ENCODE peak calls at places on chromosomes 6 and 20, in eight cellular contexts. P is choroid plexus epithelial cell, W is Peyer's patch, S is mammary epithelial cell, T is AG09309, Q is transverse colon, U is PC-3, R is body of pancreas. O is an unnamed sample.

GRCh38 chr6:27441001-27441400 is 31.9 kb downstream of the ZNF184 start:
- DNase-seq in W (no peak), U (no peak), R (no peak), P (peak; percentile 23), S (peak; percentile 90), T (no peak), Q (no peak), O (no peak)

GRCh38 chr20:23043376-23043775 is 6.1 kb downstream of the THBD start:
- DNase-seq in P (no peak), U (no peak), Q (no peak), W (no peak), S (no peak), T (no peak), R (no peak), O (no peak)

GRCh38 chr6:31007694-31008093 is 2.6 kb upstream of the MUC22 start:
- DNase-seq in S (peak; percentile 76), P (peak; percentile 85), R (no peak), Q (no peak), T (peak; percentile 45), W (no peak), U (peak; percentile 97), O (no peak)

GRCh38 chr20:3696745-3697587 is 15.2 kb upstream of the ADAM33 start:
- DNase-seq in P (no peak), U (no peak), R (no peak), T (no peak), Q (no peak), W (peak; percentile 42), S (no peak), O (no peak)

GRCh38 chr6:82419088-82419720 is 55.6 kb downstream of the TPBG start:
- DNase-seq in T (no peak), S (no peak), Q (no peak), P (no peak), R (no peak), U (no peak), W (no peak), O (no peak)

GRCh38 chr20:32356935-32357868 is 929 bp upstream of the ASXL1 start:
- DNase-seq in P (peak; percentile 64), W (peak; percentile 63), S (no peak), U (peak; percentile 46), R (peak; percentile 53), T (no peak), Q (peak; percentile 44), O (peak; percentile 33)

GRCh38 chr6:146781836-146782235 is 183.1 kb downstream of the ADGB start:
- DNase-seq in Q (no peak), U (no peak), P (no peak), R (no peak), T (no peak), W (no peak), S (no peak), O (no peak)

GRCh38 chr6:138105880-138106664 is 1.1 kb downstream of the PERP start:
- DNase-seq in R (no peak), S (peak; percentile 61), P (peak; percentile 48), T (no peak), W (no peak), Q (peak; percentile 14), U (peak; percentile 27), O (no peak)

GRCh38 chr20:22430746-22431168 is 153.6 kb downstream of the FOXA2 start:
- DNase-seq in R (no peak), U (no peak), Q (no peak), T (no peak), W (no peak), P (no peak), S (no peak), O (no peak)

GRCh38 chr6:44727651-44728630 is 340.4 kb downstream of the CDC5L start:
- DNase-seq in R (no peak), W (no peak), S (no peak), T (no peak), P (no peak), Q (no peak), U (no peak), O (no peak)

GRCh38 chr20:62571667-62572344 is 70.5 kb upstream of the SLCO4A1 start:
- DNase-seq in P (no peak), Q (no peak), W (no peak), S (no peak), R (no peak), T (no peak), U (peak; percentile 38), O (no peak)

DNA sequence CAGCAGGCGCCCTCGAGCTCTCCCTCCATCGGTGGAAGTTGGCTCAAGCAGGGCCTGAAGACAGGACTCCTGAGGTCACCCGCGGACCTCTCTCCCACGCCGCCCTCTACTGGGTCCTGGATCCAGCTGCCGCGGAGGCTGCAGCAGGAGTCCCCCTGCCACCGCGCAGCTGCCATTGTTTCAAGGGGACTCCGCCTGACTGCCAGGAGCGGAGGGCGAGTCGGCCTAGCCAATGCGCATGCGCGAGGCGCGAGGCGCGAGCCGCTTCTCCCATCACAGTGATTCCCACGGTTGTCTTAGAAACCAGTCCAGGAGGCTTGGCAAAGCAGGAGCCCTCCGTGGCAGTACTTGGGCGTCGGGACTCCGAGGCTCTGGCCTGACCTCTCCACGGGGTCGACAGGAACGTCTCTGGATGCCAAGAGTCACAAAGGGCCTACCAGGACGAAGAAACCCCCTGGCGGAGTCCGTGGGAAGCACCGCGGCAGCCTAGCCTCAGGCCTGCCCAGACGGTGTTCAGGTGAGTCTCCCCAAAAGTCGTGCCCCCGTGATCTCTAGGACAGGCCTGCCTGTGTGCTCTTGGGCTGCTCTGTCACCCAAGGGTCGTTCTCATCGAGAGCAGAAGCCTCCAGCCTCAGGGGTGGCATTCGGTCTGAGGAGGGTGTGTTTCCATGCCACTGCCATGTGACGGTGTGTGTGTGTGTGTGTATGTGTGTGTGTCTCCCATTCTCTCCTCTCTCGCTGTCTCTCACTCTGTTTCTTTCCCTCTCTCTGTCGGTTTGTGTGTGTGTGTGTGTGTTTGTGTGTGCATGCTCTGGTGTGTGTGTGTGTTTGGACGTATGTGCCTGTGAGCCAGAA is 290.6 kb upstream of the ZNF337 start:
- DNase-seq in S (peak; percentile 39), R (peak; percentile 48), U (no peak), W (peak; percentile 55), T (no peak), P (peak; percentile 39), Q (peak; percentile 27), O (peak; percentile 58)
- H3K4me3 ChIP-seq in S (no peak overlapping the region), R (no peak overlapping the region), U (no peak overlapping the region), W (peak overlapping the region; percentile 40), T (peak overlapping the region; percentile 43), P (peak overlapping the region; percentile 44), Q (peak overlapping the region; percentile 20), O (peak overlapping the region; percentile 31)

GRCh38 chr20:34977365-34978091 is 21.9 kb downstream of the MYH7B start:
- DNase-seq in P (no peak), S (no peak), U (no peak), R (no peak), W (no peak), Q (no peak), T (no peak), O (no peak)
- H3K4me3 ChIP-seq in P (no peak overlapping the region), S (no peak overlapping the region), U (no peak overlapping the region), R (no peak overlapping the region), W (no peak overlapping the region), Q (no peak overlapping the region), T (no peak overlapping the region), O (no peak overlapping the region)

GRCh38 chr6:37072526-37072925 is 67.1 kb downstream of the FGD2 start:
- DNase-seq in S (no peak), W (no peak), T (no peak), P (no peak), U (no peak), Q (no peak), R (no peak), O (no peak)
- H3K4me3 ChIP-seq in S (no peak overlapping the region), W (no peak overlapping the region), T (no peak overlapping the region), P (no peak overlapping the region), U (no peak overlapping the region), Q (no peak overlapping the region), R (no peak overlapping the region), O (no peak overlapping the region)

GRCh38 chr6:75494290-75494689 is 690 bp upstream of the FILIP1 start:
- DNase-seq in U (no peak), P (no peak), R (no peak), S (no peak), T (no peak), W (no peak), Q (no peak), O (no peak)

GRCh38 chr6:75493400-75494064 is at the start of gene FILIP1:
- DNase-seq in S (no peak), U (no peak), T (no peak), W (no peak), Q (peak; percentile 11), P (peak; percentile 78), R (peak; percentile 73), O (peak; percentile 32)

GRCh38 chr6:75489025-75489424 is 4.6 kb downstream of the FILIP1 start:
- DNase-seq in R (no peak), U (no peak), Q (no peak), P (peak; percentile 75), W (no peak), T (no peak), S (no peak), O (no peak)

GRCh38 chr6:75492769-75493168 is 831 bp downstream of the FILIP1 start:
- DNase-seq in R (peak; percentile 19), Q (no peak), U (no peak), W (no peak), S (no peak), P (no peak), T (no peak), O (no peak)

DNA sequence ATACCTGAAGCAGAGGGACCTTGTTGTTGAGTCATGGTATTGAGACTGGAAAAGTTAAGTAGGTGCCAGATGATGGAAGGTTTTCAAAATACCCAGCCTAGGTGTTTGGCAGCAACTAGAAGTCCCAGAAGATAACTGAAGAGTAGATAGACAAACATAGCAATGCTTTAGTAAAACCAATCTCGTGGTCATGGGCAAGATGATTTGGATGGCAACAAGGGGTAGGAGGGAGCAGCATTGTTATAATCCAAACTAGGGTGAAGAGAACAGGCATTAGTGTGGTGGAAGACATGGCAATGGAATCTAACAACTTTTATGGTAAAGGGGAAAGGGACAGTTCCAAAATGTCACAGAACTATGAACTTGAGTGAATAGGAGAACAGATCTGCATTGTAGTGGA is 2.3 kb downstream of the FILIP1 start:
- DNase-seq in S (no peak), T (no peak), U (no peak), Q (no peak), P (no peak), R (no peak), W (no peak), O (no peak)
- H3K4me3 ChIP-seq in S (no peak overlapping the region), T (no peak overlapping the region), U (no peak overlapping the region), Q (peak overlapping the region; percentile 30), P (no peak overlapping the region), R (no peak overlapping the region), W (peak overlapping the region; percentile 41), O (peak overlapping the region; percentile 12)

GRCh38 chr6:160040527-160041264 is 71.8 kb downstream of the IGF2R start:
- DNase-seq in Q (no peak), U (no peak), R (no peak), W (no peak), S (no peak), T (no peak), P (no peak), O (no peak)

GRCh38 chr6:160041608-160042007 is 72.7 kb downstream of the IGF2R start:
- DNase-seq in S (peak; percentile 82), T (peak; percentile 35), Q (no peak), P (peak; percentile 92), U (peak; percentile 75), W (no peak), R (peak; percentile 88), O (peak; percentile 55)

GRCh38 chr6:160042788-160043301 is 74.0 kb downstream of the IGF2R start:
- DNase-seq in Q (no peak), P (peak; percentile 50), U (peak; percentile 85), W (no peak), T (peak; percentile 10), R (no peak), S (peak; percentile 58), O (no peak)

GRCh38 chr6:160042014-160042773 is 73.3 kb downstream of the IGF2R start:
- DNase-seq in Q (no peak), T (no peak), S (peak; percentile 91), W (no peak), P (no peak), U (peak; percentile 80), R (no peak), O (no peak)

GRCh38 chr6:160043784-160044183 is 74.9 kb downstream of the IGF2R start:
- DNase-seq in U (no peak), T (no peak), W (no peak), S (no peak), R (no peak), Q (no peak), P (no peak), O (no peak)
- H3K4me3 ChIP-seq in U (peak overlapping the region; percentile 52), T (no peak overlapping the region), W (no peak overlapping the region), S (no peak overlapping the region), R (no peak overlapping the region), Q (no peak overlapping the region), P (no peak overlapping the region), O (no peak overlapping the region)

O was measured in ovary.